ENCODE peak calls at places on chromosomes 2 and 18, in six cellular contexts. E is GM23338, P is K562, T is WTC11, U is HepG2, C is GM12878. M is an unnamed sample.
A peak's percentile ranks its signal among the peaks of the same experiment; 100 is the strongest.

GRCh38 chr18:50853863-50854271 is 25.1 kb upstream of the ME2 start:
- DNase-seq in E (no peak), P (peak; percentile 25), T (no peak), U (peak; percentile 51), C (no peak), M (no peak)

GRCh38 chr2:180203972-180204371 is 196.9 kb upstream of the CWC22 start:
- DNase-seq in E (no peak), P (no peak), T (no peak), U (no peak), C (no peak), M (no peak)

GRCh38 chr2:235098736-235099494 is 147.1 kb downstream of the SH3BP4 start:
- DNase-seq in E (peak; percentile 6), P (no peak), T (no peak), U (no peak), C (no peak), M (peak; percentile 20)

GRCh38 chr2:9547272-9547991 is 8.2 kb downstream of the ADAM17 start:
- DNase-seq in E (peak; percentile 24), P (no peak), T (no peak), U (no peak), C (no peak), M (no peak)

GRCh38 chr2:174430066-174430465 is 34.5 kb downstream of the SCRN3 start:
- DNase-seq in E (no peak), P (no peak), T (no peak), U (no peak), C (no peak), M (no peak)

GRCh38 chr18:21656402-21656801 is 44.3 kb downstream of the SNRPD1 start:
- DNase-seq in E (no peak), P (no peak), T (no peak), U (no peak), C (no peak), M (no peak)

GRCh38 chr2:2846379-2847130 is 515.5 kb upstream of the MYT1L start:
- DNase-seq in E (no peak), P (peak; percentile 6), T (no peak), U (no peak), C (no peak), M (no peak)

GRCh38 chr2:98334439-98335078 is 11.7 kb upstream of the CNGA3 start:
- DNase-seq in E (peak; percentile 83), P (no peak), T (no peak), U (no peak), C (no peak), M (no peak)

GRCh38 chr2:128305555-128306080 is 13.1 kb downstream of the HS6ST1 start:
- DNase-seq in E (no peak), P (no peak), T (no peak), U (no peak), C (no peak), M (no peak)

GRCh38 chr2:43379494-43379893 is 153.1 kb upstream of the ZFP36L2 start:
- DNase-seq in E (no peak), P (no peak), T (no peak), U (peak; percentile 66), C (no peak), M (no peak)

GRCh38 chr2:54161660-54162059 is 46.2 kb downstream of the ACYP2 start:
- DNase-seq in E (no peak), P (no peak), T (no peak), U (no peak), C (no peak), M (no peak)

GRCh38 chr2:223633656-223634055 is 31.5 kb upstream of the SCG2 start:
- DNase-seq in E (no peak), P (no peak), T (no peak), U (no peak), C (no peak), M (no peak)

GRCh38 chr2:47890711-47891368 is 15.5 kb downstream of the FBXO11 start:
- DNase-seq in E (no peak), P (no peak), T (no peak), U (no peak), C (no peak), M (no peak)

GRCh38 chr2:130836501-130837174 is at the start of gene ARHGEF4:
- DNase-seq in E (peak; percentile 83), P (peak; percentile 41), T (peak; percentile 82), U (no peak), C (no peak), M (peak; percentile 93)

GRCh38 chr2:37907480-37908070 is 17.5 kb upstream of the RMDN2 start:
- DNase-seq in E (no peak), P (no peak), T (no peak), U (no peak), C (no peak), M (no peak)

GRCh38 chr2:74812787-74813200 is 21.1 kb upstream of the HK2 start:
- DNase-seq in E (no peak), P (no peak), T (no peak), U (peak; percentile 83), C (no peak), M (no peak)

GRCh38 chr2:193446967-193447366 is 1252.2 kb upstream of the TMEFF2 start:
- DNase-seq in E (no peak), P (no peak), T (no peak), U (no peak), C (no peak), M (no peak)

GRCh38 chr2:233426619-233427342 is 72.5 kb downstream of the DGKD start:
- DNase-seq in E (peak; percentile 32), P (peak; percentile 86), T (no peak), U (peak; percentile 72), C (no peak), M (no peak)

GRCh38 chr18:48186084-48186798 is 222.9 kb downstream of the ZBTB7C start:
- DNase-seq in E (peak; percentile 36), P (no peak), T (no peak), U (no peak), C (no peak), M (no peak)

GRCh38 chr2:26088038-26088643 is 54.3 kb downstream of the RAB10 start:
- DNase-seq in E (peak; percentile 67), P (peak; percentile 46), T (no peak), U (peak; percentile 42), C (no peak), M (no peak)

GRCh38 chr2:221444106-221444505 is 128.0 kb downstream of the EPHA4 start:
- DNase-seq in E (no peak), P (no peak), T (no peak), U (no peak), C (no peak), M (no peak)

DNA sequence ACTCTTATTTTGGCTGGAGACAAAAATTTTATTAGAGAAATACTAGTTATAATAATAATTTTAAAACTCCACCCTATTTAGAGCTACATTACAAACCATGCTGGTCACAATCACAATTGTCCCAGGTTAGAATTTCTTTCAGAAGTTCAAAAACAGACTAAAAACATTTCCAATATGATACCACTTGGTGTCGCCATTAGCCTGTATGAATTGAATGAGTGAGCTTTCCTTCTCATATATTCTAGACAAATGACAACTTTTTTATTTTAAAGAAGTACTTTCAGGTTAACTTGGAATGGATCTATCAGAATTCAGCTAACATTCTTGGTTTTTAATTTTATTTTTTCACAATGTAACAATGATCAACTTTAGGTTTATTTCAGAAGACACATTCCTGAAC is 48.0 kb downstream of the SERPINB8 start:
- DNase-seq in E (peak; percentile 60), P (peak; percentile 15), T (no peak), U (peak; percentile 23), C (no peak), M (no peak)
- TF ChIP-seq CREB1 in E (no peak), P (no peak), T (no peak), U (no peak), C (no peak), M (no peak)

GRCh38 chr2:157692768-157693167 is 64.1 kb upstream of the ACVR1C start:
- DNase-seq in E (no peak), P (no peak), T (no peak), U (no peak), C (no peak), M (no peak)
- TF ChIP-seq CREB1 in E (no peak), P (no peak), T (no peak), U (no peak), C (no peak), M (no peak)

DNA sequence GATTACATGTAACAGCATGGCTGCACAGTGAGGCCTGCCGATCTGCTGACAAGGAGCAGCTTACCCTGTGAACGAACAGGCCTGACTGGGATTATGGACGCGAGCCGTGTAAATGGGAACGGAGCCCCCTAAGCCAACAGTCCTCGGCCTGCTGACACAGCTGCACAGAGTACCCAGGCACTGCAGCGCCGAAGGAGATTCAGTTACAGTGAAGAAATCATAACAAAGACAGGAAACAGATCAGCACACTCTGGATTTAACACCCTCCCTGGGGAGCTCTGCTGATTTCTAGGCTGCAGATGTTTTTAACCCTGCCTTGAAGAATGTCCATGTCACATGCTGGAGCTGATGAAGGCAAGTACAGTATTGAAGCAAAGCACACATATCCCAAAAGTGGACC is 43.4 kb downstream of the COLEC12 start:
- DNase-seq in E (no peak), P (no peak), T (no peak), U (no peak), C (no peak), M (no peak)
- TF ChIP-seq CREB1 in E (no peak), P (no peak), T (no peak), U (no peak), C (no peak), M (no peak)

DNA sequence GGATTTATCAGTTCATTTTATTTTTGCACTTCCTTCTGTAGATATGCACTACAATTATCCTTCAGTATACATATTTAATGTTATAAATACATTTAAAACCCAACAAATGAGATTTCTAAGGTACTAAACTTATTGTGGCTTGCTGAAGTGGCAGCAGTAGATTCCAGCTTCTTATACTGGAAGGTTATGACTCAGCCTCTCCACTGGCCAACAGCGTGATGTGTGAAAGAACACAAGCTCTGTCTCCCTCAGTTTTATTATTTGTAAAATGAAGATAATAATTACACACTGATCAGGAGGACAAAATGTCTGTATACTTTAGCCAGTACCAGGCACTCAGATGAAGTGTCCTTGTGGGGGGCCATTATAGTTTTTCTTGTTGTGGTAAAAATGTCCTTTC is 1147.1 kb downstream of the CNTNAP5 start:
- DNase-seq in E (no peak), P (no peak), T (no peak), U (no peak), C (no peak), M (no peak)
- TF ChIP-seq CREB1 in E (no peak), P (no peak), T (no peak), U (no peak), C (no peak), M (no peak)

GRCh38 chr2:29011650-29012060 is 30.6 kb downstream of the TOGARAM2 start:
- DNase-seq in E (no peak), P (no peak), T (no peak), U (no peak), C (no peak), M (no peak)
- TF ChIP-seq CREB1 in E (no peak), P (no peak), T (no peak), U (peak; percentile 80), C (no peak), M (no peak)

GRCh38 chr2:208945719-208946280 is 478.0 kb upstream of the MAP2 start:
- DNase-seq in E (no peak), P (no peak), T (no peak), U (no peak), C (no peak), M (no peak)
- TF ChIP-seq CREB1 in E (no peak), P (no peak), T (no peak), U (no peak), C (no peak), M (no peak)